ENCODE peak calls at places on chromosomes 13 and 19, in eight cellular contexts. H is neural crest cell, E is upper lobe of left lung, K is omental fat pad, J is epithelial cell of proximal tubule, V is lower leg skin, L is spleen, O is nephron progenitor cell. S is an unnamed sample.

GRCh38 chr19:6945733-6946132 is 58.4 kb downstream of the ADGRE1 start:
- DNase-seq in E (no peak), L (no peak), K (no peak), O (no peak), V (no peak), H (no peak), J (no peak), S (no peak)

GRCh38 chr13:69585656-69586055 is 522.0 kb upstream of the ATXN8OS start:
- DNase-seq in H (no peak), E (no peak), J (no peak), V (no peak), L (no peak), O (no peak), K (no peak), S (no peak)

GRCh38 chr13:31314961-31315360 is 115.2 kb downstream of the B3GLCT start:
- DNase-seq in H (no peak), V (no peak), L (no peak), K (no peak), O (no peak), J (no peak), E (no peak), S (no peak)

GRCh38 chr13:30119476-30119875 is 187.9 kb downstream of the KATNAL1 start:
- DNase-seq in L (no peak), E (no peak), O (no peak), J (no peak), H (no peak), V (no peak), K (no peak), S (no peak)

GRCh38 chr19:1019980-1020867 is 699 bp downstream of the TMEM259 start:
- DNase-seq in E (peak; percentile 91), V (no peak), O (peak; percentile 50), K (no peak), J (no peak), H (no peak), L (peak; percentile 91), S (no peak)

GRCh38 chr19:34215006-34215665 is 39.2 kb upstream of the GARRE1 start:
- DNase-seq in O (no peak), L (no peak), E (no peak), K (no peak), V (no peak), H (no peak), J (no peak), S (no peak)

GRCh38 chr19:5326986-5327623 is 13.5 kb downstream of the PTPRS start:
- DNase-seq in O (no peak), H (no peak), E (no peak), J (no peak), L (no peak), K (no peak), V (no peak), S (no peak)

GRCh38 chr19:21878646-21879045 is 42.7 kb upstream of the ZNF43 start:
- DNase-seq in O (no peak), J (no peak), K (no peak), L (no peak), E (no peak), H (no peak), V (no peak), S (no peak)

GRCh38 chr13:111006508-111007031 is 91.7 kb upstream of the ANKRD10 start:
- DNase-seq in E (no peak), V (peak; percentile 61), H (no peak), K (no peak), J (no peak), O (no peak), L (no peak), S (no peak)

GRCh38 chr19:5075603-5076002 is 106.7 kb downstream of the KDM4B start:
- DNase-seq in J (no peak), K (no peak), H (no peak), V (no peak), E (peak; percentile 50), L (no peak), O (no peak), S (no peak)

GRCh38 chr19:34244611-34245299 is 9.6 kb upstream of the GARRE1 start:
- DNase-seq in O (no peak), V (no peak), J (no peak), L (no peak), E (no peak), H (no peak), K (no peak), S (no peak)

GRCh38 chr19:30151081-30151480 is 209.0 kb downstream of the URI1 start:
- DNase-seq in K (no peak), O (no peak), E (no peak), J (no peak), H (no peak), L (peak; percentile 52), V (no peak), S (no peak)

GRCh38 chr19:30148803-30149202 is 206.8 kb downstream of the URI1 start:
- DNase-seq in K (no peak), H (no peak), V (no peak), O (no peak), L (peak; percentile 66), J (no peak), E (no peak), S (no peak)

GRCh38 chr19:30152510-30153291 is 210.7 kb downstream of the URI1 start:
- DNase-seq in O (no peak), H (no peak), E (no peak), K (no peak), L (no peak), J (no peak), V (no peak), S (no peak)

GRCh38 chr19:30149300-30149699 is 207.3 kb downstream of the URI1 start:
- DNase-seq in K (no peak), J (no peak), V (no peak), O (no peak), H (no peak), L (no peak), E (no peak), S (no peak)

DNA sequence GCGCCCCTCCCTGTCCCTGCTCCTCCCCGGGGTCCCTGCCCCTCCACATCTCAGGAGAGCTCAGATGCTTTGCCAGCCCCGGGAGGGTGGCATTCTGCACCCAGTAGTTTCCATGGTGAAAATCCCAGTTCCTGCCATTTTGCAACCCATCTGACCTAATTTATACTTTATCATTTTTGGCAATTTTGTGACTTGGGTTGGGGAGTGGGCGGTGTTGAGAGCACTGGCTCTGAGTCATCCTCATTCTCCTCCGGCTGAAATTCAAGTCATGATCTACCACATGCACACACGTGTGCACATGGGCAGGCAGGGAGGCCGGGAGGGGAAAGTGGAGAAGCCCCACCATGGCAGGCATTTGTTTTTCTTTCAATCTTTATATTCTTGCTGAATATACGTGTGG is 208.6 kb downstream of the URI1 start:
- DNase-seq in J (no peak), H (no peak), O (no peak), V (no peak), L (peak; percentile 47), K (no peak), E (no peak), S (no peak)
- TF ChIP-seq CTCF in J (no peak), H (no peak), O (no peak), V (no peak), L (no peak), K (no peak), E (no peak), S (no peak)

GRCh38 chr19:30686252-30686762 is 314.1 kb downstream of the ZNF536 start:
- DNase-seq in H (no peak), K (no peak), J (no peak), L (no peak), E (peak; percentile 67), O (no peak), V (no peak), S (no peak)
- TF ChIP-seq CTCF in H (no peak), K (no peak), J (no peak), L (no peak), E (no peak), O (no peak), V (no peak), S (peak; percentile 54)

GRCh38 chr13:114143806-114144605 is 11.6 kb upstream of the RASA3 start:
- DNase-seq in J (no peak), K (no peak), E (no peak), V (no peak), H (no peak), O (peak; percentile 66), L (peak; percentile 85), S (no peak)
- TF ChIP-seq CTCF in J (peak; percentile 46), K (no peak), E (no peak), V (no peak), H (peak; percentile 53), O (peak; percentile 53), L (no peak), S (peak; percentile 65)

DNA sequence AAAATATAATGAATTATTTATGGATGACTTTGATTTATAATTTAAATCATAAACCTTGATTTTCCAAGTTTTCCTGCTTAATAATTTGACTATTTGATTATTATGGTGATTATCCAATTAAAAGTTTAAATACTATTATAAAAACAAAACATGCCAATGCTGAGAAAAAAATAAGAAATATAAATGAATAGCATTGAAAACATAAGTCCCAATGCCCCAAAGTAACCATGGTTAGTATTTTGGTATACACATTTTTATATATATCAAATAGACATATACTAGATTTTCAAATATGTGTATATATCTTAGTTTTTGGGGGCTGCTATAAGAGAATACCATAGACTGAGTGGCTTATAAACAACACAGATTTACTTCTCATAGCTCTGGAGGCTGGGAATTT is 108.3 kb downstream of the GPC5 start:
- DNase-seq in H (no peak), E (no peak), K (no peak), V (no peak), O (no peak), L (no peak), J (no peak), S (no peak)
- TF ChIP-seq CTCF in H (no peak), E (no peak), K (no peak), V (no peak), O (no peak), L (no peak), J (no peak), S (no peak)

S was measured in type B pancreatic cell.